ENCODE peak calls at places on chromosomes 3 and 15, in four cellular contexts. S, N, D and M are unnamed samples.

GRCh38 chr3:131717493-131717892 is 214.7 kb upstream of the MRPL3 start:
- DNase-seq in D (no peak), S (no peak), N (no peak), M (no peak)

GRCh38 chr3:182238141-182238540 is 526.4 kb downstream of the SOX2 start:
- DNase-seq in N (no peak), D (no peak), S (no peak), M (no peak)

GRCh38 chr15:98421419-98422085 is 226.8 kb upstream of the IGF1R start:
- DNase-seq in S (peak), D (peak), N (no peak), M (peak)

GRCh38 chr15:81002254-81003022 is 1.7 kb downstream of the TLNRD1 start:
- DNase-seq in N (no peak), D (peak), S (no peak), M (no peak)

GRCh38 chr3:66598168-66598567 is 97.3 kb upstream of the LRIG1 start:
- DNase-seq in D (no peak), N (no peak), S (no peak), M (no peak)

GRCh38 chr15:53458736-53459135 is 300.7 kb downstream of the WDR72 start:
- DNase-seq in N (no peak), D (no peak), S (no peak), M (no peak)

GRCh38 chr15:61634837-61635236 is 405.7 kb upstream of the RORA start:
- DNase-seq in N (no peak), D (no peak), S (no peak), M (no peak)

GRCh38 chr3:14699643-14700042 is 24.7 kb downstream of the C3orf20 start:
- DNase-seq in D (no peak), S (no peak), N (no peak), M (no peak)

GRCh38 chr3:181056276-181056675 is 66.7 kb upstream of the DNAJC19 start:
- DNase-seq in S (no peak), D (no peak), N (no peak), M (no peak)

GRCh38 chr15:39704684-39705083 is 78.0 kb downstream of the FSIP1 start:
- DNase-seq in N (no peak), S (no peak), D (no peak), M (no peak)

GRCh38 chr3:38117748-38118420 is 19.0 kb downstream of the ACAA1 start:
- DNase-seq in N (no peak), S (peak), D (peak), M (no peak)

GRCh38 chr15:62841891-62842559 is 200.5 kb upstream of the TPM1 start:
- DNase-seq in S (no peak), N (no peak), D (no peak), M (no peak)

GRCh38 chr3:108124337-108125150 is 33.7 kb upstream of the CD47 start:
- DNase-seq in N (no peak), S (no peak), D (no peak), M (no peak)

GRCh38 chr3:15989419-15989818 is 185.1 kb upstream of the GALNT15 start:
- DNase-seq in S (no peak), N (no peak), D (no peak), M (no peak)

GRCh38 chr3:145176907-145177306 is 984.1 kb downstream of the PLOD2 start:
- DNase-seq in S (no peak), D (no peak), N (no peak), M (no peak)

GRCh38 chr3:24088782-24089181 is 143.7 kb downstream of the NR1D2 start:
- DNase-seq in D (no peak), N (no peak), S (no peak), M (no peak)

GRCh38 chr3:78804251-78805037 is 963.4 kb downstream of the ROBO1 start:
- DNase-seq in D (no peak), N (peak), S (no peak), M (no peak)

GRCh38 chr15:69421498-69421897 is 7.3 kb downstream of the KIF23 start:
- DNase-seq in S (no peak), D (no peak), N (no peak), M (no peak)

GRCh38 chr3:60070366-60070765 is 1020.5 kb upstream of the CFAP20DC start:
- DNase-seq in D (no peak), S (no peak), N (no peak), M (no peak)

GRCh38 chr15:33584797-33585196 is 274.0 kb downstream of the RYR3 start:
- DNase-seq in S (no peak), D (no peak), N (no peak), M (no peak)

GRCh38 chr15:67762610-67763368 is 62.5 kb upstream of the SKOR1 start:
- DNase-seq in D (no peak), S (no peak), N (no peak), M (no peak)

GRCh38 chr3:121988146-121988545 is 33.9 kb downstream of the ILDR1 start:
- DNase-seq in D (no peak), S (no peak), N (no peak), M (no peak)

GRCh38 chr3:133486658-133487057 is 86.8 kb downstream of the BFSP2 start:
- DNase-seq in N (no peak), D (no peak), S (no peak), M (no peak)

GRCh38 chr3:34056951-34057390 is 258.5 kb downstream of the PDCD6IP start:
- DNase-seq in S (no peak), N (no peak), D (no peak), M (no peak)

GRCh38 chr15:57227181-57227580 is 149.1 kb upstream of the CGNL1 start:
- DNase-seq in D (no peak), N (no peak), S (no peak), M (no peak)

GRCh38 chr15:71353171-71353570 is 237.9 kb downstream of the THSD4 start:
- DNase-seq in S (no peak), D (no peak), N (no peak), M (no peak)

GRCh38 chr3:50388021-50388719 is 28.8 kb upstream of the TMEM115 start:
- DNase-seq in S (no peak), N (no peak), D (no peak), M (no peak)

GRCh38 chr15:89486726-89487050 is 9.7 kb downstream of the RHCG start:
- DNase-seq in S (no peak), N (no peak), D (peak), M (no peak)

GRCh38 chr3:152419748-152420147 is 151.0 kb downstream of the MBNL1 start:
- DNase-seq in S (no peak), D (no peak), N (no peak), M (no peak)

GRCh38 chr3:4421121-4421520 is 45.9 kb downstream of the SUMF1 start:
- DNase-seq in D (no peak), S (no peak), N (no peak), M (no peak)

GRCh38 chr3:77254967-77255831 is 215.3 kb downstream of the ROBO2 start:
- DNase-seq in N (peak), D (no peak), S (no peak), M (no peak)

GRCh38 chr15:40976819-40977218 is 23.5 kb downstream of the CHAC1 start:
- DNase-seq in D (no peak), N (no peak), S (no peak), M (no peak)

GRCh38 chr3:88219138-88219792 is 69.5 kb downstream of the C3orf38 start:
- DNase-seq in S (peak), D (no peak), N (peak), M (no peak)

GRCh38 chr3:126064627-126065258 is 19.2 kb downstream of the SLC41A3 start:
- DNase-seq in D (no peak), S (peak), N (no peak), M (no peak)

GRCh38 chr3:191425322-191425734 is 35.6 kb upstream of the PYDC2 start:
- DNase-seq in N (no peak), D (no peak), S (no peak), M (no peak)

GRCh38 chr3:104669083-104669482 is 697.6 kb upstream of the ALCAM start:
- DNase-seq in S (no peak), D (no peak), N (no peak), M (no peak)

GRCh38 chr15:45719490-45719889 is 84.7 kb downstream of the SQOR start:
- DNase-seq in S (no peak), N (no peak), D (no peak), M (no peak)

GRCh38 chr15:39095218-39095879 is 485.5 kb upstream of the THBS1 start:
- DNase-seq in S (no peak), D (no peak), N (no peak), M (no peak)

DNA sequence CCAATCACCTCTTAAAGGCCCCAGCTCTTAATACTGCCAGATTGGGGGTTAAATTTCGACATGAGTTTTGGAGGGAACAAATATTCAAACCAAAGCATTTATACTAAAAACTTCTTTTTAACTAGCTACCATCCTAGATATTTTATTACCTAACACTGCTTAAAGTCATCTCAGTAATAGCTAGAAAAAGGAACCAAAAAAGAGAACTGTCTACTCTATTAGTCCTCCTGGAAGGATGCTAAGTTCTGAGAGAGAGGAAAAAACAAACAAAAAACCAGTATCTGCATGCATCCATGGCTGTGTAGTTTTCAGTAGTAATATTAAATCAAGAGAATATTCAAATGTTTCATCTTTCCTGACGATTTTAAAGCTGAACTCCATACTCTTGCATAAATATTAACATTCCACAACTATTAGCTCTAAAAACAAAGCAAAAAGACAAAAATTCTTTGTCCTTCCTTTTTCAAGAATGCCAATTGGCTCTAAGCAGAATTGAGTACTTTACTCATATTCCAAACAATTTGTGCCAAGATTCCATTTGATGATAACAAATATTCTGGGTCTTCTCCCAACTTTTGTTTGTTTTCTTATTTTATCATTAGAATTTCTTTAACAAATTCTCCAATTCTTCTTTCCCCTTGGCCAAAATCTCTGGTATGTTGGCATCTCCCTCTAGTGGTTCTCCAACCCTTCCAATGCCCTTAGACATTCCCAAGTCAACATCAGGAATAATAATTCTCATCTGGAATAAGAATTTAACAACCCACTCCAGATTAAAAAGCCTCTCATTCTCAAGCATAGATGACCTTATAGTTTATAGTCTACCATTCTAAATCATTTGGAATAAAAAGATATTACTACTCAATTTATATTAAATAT is 5.5 kb downstream of the CPOX start:
- DNase-seq in N (no peak), S (no peak), D (no peak), M (no peak)
- TF ChIP-seq CTCF in N (peak), S (no peak), D (no peak), M (peak)

DNA sequence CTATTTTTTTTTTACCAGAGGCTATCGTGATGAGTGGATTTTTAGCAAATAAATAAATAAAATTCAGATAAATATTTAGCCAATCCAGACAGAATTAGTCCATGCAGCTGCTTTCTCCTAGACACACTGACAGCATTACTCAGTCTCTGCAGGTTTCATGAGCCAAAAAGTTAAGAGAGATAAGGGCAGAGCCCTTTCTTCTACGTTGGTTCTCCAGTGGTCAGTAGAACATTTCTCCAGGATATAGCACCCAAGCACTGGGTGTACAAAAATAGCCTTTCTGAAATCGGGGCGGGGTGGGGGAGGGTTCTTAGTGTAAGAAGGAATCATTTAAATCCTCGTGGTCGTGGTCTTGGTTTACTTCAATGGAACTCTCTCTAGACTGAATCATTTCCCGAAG is 86.3 kb downstream of the SATB1 start:
- DNase-seq in N (no peak), D (no peak), S (no peak), M (no peak)
- TF ChIP-seq CTCF in N (no peak), D (no peak), S (no peak), M (no peak)

GRCh38 chr15:93124126-93124525 is 35.1 kb upstream of the RGMA start:
- DNase-seq in D (no peak), S (no peak), N (no peak), M (no peak)

GRCh38 chr15:93118904-93119303 is 29.9 kb upstream of the RGMA start:
- DNase-seq in N (no peak), D (no peak), S (no peak), M (no peak)

GRCh38 chr15:93121089-93121488 is 32.1 kb upstream of the RGMA start:
- DNase-seq in S (no peak), D (no peak), N (no peak), M (no peak)

GRCh38 chr15:93126496-93127083 is 37.6 kb upstream of the RGMA start:
- DNase-seq in S (no peak), N (no peak), D (no peak), M (no peak)

DNA sequence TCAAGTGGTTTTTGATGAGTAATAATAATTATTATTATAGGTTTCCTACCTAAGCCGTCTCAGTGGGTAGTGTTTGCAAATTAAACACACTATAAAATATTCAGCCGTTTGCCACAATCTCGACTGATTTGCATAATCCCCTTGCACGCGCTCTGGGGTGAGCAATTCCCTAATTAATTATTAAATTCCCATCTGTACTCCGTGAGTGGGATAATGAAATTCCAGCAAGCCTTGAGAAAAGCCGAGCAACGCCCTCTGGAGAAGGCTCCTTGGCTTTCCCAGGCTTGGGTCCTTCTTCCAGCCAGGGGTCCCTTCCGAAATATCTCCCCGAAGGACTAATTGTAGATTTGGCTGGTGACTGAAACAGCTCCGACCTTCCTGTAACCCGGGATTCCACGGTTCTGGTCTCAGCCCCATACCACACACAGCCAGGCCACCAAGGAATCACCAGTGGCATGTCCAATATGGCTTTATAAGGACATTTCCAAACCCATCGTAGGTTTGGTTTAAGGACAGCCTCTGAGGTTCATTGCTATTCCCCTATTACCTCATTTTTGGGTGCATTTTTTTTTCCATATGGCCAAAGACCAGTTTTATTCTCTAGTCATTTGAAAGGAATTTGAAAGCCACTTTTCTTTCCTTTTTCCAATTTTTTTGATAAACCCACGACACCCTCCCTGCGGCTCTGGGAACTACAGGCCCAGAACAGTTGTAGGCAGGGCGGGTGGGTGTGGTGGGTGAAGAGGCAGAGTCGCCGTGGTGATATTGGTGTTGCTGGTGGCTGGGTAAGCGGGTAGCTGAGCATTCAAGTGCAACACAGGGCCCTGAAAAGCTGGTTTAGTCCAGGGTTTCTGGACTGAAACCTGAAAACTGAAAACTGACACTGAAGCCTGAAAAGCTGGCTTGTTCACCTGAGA is 33.2 kb upstream of the RGMA start:
- DNase-seq in D (no peak), N (no peak), S (no peak), M (no peak)
- TF ChIP-seq CTCF in D (no peak), N (no peak), S (no peak), M (no peak)

GRCh38 chr3:143648708-143649107 is 199.6 kb downstream of the SLC9A9 start:
- DNase-seq in N (no peak), D (no peak), S (no peak), M (no peak)
- TF ChIP-seq CTCF in N (peak), D (no peak), S (no peak), M (peak)

GRCh38 chr3:69446402-69447072 is 60.6 kb upstream of the FRMD4B start:
- DNase-seq in D (no peak), S (no peak), N (no peak), M (no peak)

GRCh38 chr3:69452295-69452694 is 66.4 kb upstream of the FRMD4B start:
- DNase-seq in S (no peak), D (no peak), N (no peak), M (no peak)

GRCh38 chr3:69454204-69454787 is 68.4 kb upstream of the FRMD4B start:
- DNase-seq in S (no peak), D (no peak), N (no peak), M (no peak)

GRCh38 chr3:69451594-69451993 is 65.7 kb upstream of the FRMD4B start:
- DNase-seq in S (no peak), D (no peak), N (no peak), M (no peak)
- TF ChIP-seq CTCF in S (no peak), D (no peak), N (no peak), M (peak)

DNA sequence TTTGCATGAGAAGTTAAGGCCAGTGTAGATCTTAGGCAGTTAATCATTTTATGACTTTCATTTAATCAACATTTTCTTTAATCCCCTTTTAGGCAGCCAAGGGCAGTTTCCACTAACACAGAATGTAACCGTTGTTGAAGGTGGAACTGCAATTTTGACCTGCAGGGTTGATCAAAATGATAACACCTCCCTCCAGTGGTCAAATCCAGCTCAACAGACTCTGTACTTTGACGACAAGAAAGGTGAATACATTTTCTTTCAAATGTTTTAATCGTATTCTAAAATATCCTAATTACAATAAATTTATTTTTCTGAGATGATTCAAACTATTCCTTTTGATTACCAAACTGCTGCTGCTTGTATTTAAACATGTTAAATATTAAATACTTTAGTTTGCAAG is 843.2 kb downstream of the CADM2 start:
- DNase-seq in D (no peak), N (peak), S (no peak), M (no peak)
- TF ChIP-seq CTCF in D (no peak), N (peak), S (no peak), M (peak)

GRCh38 chr15:91099616-91100560 is at the start of gene SV2B:
- DNase-seq in D (peak), S (no peak), N (no peak), M (no peak)
- TF ChIP-seq CTCF in D (no peak), S (no peak), N (peak), M (peak)

DNA sequence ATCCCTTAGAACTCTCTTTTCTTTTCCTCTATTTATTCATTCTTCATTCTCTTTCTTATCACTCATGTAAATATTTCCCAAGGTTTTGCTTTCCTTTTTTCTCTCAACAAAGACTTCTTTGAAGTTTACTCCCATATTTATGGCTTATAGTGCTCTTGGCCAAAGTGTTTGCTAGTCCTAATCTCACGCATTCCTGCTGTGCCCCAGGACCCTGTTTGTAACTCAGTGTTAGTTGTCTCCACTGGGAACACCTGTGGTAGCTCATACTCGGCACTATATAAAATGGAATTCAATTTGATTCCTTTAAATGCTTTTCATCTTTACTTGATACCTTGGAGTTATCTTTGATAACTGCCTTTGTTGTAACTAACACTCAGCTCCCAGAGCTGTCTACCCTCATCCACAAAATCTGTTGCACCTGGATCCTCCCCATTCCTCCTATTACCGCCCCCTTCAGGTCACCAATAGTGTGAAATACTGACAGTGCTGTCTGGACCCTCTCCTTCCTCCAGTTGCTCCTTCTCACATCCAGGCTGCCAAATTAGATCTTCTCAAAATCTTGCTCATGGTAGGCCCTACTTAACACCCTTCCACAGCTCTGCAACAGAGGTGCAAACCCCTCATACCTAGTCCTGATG is 76.8 kb downstream of the TIGIT start:
- DNase-seq in N (no peak), D (no peak), S (no peak), M (no peak)
- TF ChIP-seq CTCF in N (peak), D (no peak), S (no peak), M (no peak)

DNA sequence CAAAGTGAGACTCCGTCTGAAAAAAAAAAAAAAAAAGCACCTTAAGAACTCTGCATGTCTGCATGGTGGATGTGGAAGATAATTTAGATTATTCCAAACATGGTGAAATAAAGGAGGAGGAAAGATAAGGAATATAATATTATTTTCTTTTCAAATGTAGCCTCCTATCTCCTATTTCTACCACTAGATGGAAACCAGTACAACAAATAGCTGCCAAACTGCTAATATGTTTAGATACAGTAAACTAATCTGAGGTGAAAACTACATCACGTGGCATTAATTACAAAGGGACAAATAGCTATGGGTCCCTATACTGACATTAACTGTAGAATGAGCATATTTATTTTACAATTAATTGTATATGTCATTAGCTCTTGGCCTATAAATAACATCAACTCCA is 197.8 kb downstream of the TBC1D5 start:
- DNase-seq in S (no peak), D (no peak), N (no peak), M (no peak)
- TF ChIP-seq CTCF in S (no peak), D (no peak), N (peak), M (peak)